ENCODE peak calls at places on chromosomes 3 and 15, in five cellular contexts. P is WERI-Rb-1, S is spleen, D is MM.1S, R is fibroblast of lung. I is an unnamed sample.

GRCh38 chr15:82832601-82833209 is 23.3 kb downstream of the WHAMM start:
- DNase-seq in R (peak), P (no peak), S (no peak), D (no peak), I (peak)

GRCh38 chr15:101372149-101372577 is 77.1 kb upstream of the SNRPA1 start:
- DNase-seq in R (peak), P (no peak), S (no peak), D (no peak), I (peak)

GRCh38 chr3:124504332-124505059 is 225.8 kb upstream of the UMPS start:
- DNase-seq in D (no peak), P (no peak), R (peak), S (no peak), I (peak)

GRCh38 chr3:126926684-126927404 is 56.1 kb upstream of the PLXNA1 start:
- DNase-seq in S (peak), D (no peak), P (no peak), R (peak), I (peak)

GRCh38 chr3:66379565-66379964 is 121.3 kb downstream of the LRIG1 start:
- DNase-seq in D (no peak), S (no peak), R (no peak), P (no peak), I (no peak)

GRCh38 chr3:28916713-28917499 is 364.0 kb upstream of the RBMS3 start:
- DNase-seq in D (peak), R (peak), P (peak), S (peak), I (peak)

GRCh38 chr3:141544697-141545096 is 57.9 kb downstream of the RASA2 start:
- DNase-seq in P (no peak), D (peak), R (no peak), S (no peak), I (no peak)

GRCh38 chr3:134232146-134232545 is 18.5 kb downstream of the RYK start:
- DNase-seq in S (no peak), D (no peak), R (peak), P (peak), I (no peak)

GRCh38 chr3:195207731-195208130 is 63.2 kb downstream of the XXYLT1 start:
- DNase-seq in R (no peak), S (no peak), D (no peak), P (no peak), I (no peak)

GRCh38 chr15:49380912-49381311 is 42.1 kb upstream of the FGF7 start:
- DNase-seq in D (no peak), S (no peak), R (no peak), P (peak), I (no peak)

GRCh38 chr15:61084944-61085367 is 144.1 kb downstream of the RORA start:
- DNase-seq in R (no peak), P (peak), D (no peak), S (no peak), I (no peak)

GRCh38 chr3:186997061-186998054 is 67.0 kb downstream of the ST6GAL1 start:
- DNase-seq in S (no peak), D (peak), R (no peak), P (no peak), I (no peak)

GRCh38 chr3:183161552-183162345 is 785 bp downstream of the LAMP3 start:
- DNase-seq in S (peak), D (peak), P (no peak), R (peak), I (no peak)

GRCh38 chr3:125129512-125129962 is 73.7 kb upstream of the HEG1 start:
- DNase-seq in P (peak), D (no peak), S (no peak), R (peak), I (peak)

GRCh38 chr3:11204697-11205397 is 50.6 kb downstream of the HRH1 start:
- DNase-seq in S (no peak), D (no peak), R (no peak), P (no peak), I (no peak)

GRCh38 chr3:162799910-162800309 is 1303.3 kb downstream of the OTOL1 start:
- DNase-seq in S (no peak), P (no peak), D (no peak), R (peak), I (no peak)

GRCh38 chr15:83206387-83206970 is 1.1 kb downstream of the HDGFL3 start:
- DNase-seq in S (no peak), D (no peak), R (peak), P (peak), I (no peak)

GRCh38 chr3:150370129-150370602 is 37.9 kb upstream of the TSC22D2 start:
- DNase-seq in R (peak), S (no peak), D (no peak), P (no peak), I (peak)

GRCh38 chr3:187262360-187262759 is 29.2 kb downstream of the MASP1 start:
- DNase-seq in P (no peak), R (no peak), S (no peak), D (no peak), I (no peak)

GRCh38 chr3:2099028-2099671 is 484 bp downstream of the CNTN4 start:
- DNase-seq in R (no peak), D (no peak), P (peak), S (no peak), I (no peak)

GRCh38 chr15:88917764-88918163 is 4.6 kb upstream of the MFGE8 start:
- DNase-seq in R (no peak), S (no peak), P (no peak), D (no peak), I (no peak)

GRCh38 chr3:25471081-25471768 is 43.2 kb downstream of the RARB start:
- DNase-seq in R (peak), D (no peak), P (no peak), S (no peak), I (no peak)

GRCh38 chr3:69282191-69282590 is 103.7 kb downstream of the FRMD4B start:
- DNase-seq in S (no peak), D (no peak), R (no peak), P (no peak), I (no peak)

GRCh38 chr3:197878427-197878826 is 71.6 kb upstream of the RPL35A start:
- DNase-seq in S (no peak), P (no peak), R (no peak), D (no peak), I (no peak)

GRCh38 chr3:14795996-14796395 is 22.8 kb upstream of the FGD5 start:
- DNase-seq in D (no peak), S (peak), R (no peak), P (no peak), I (no peak)

GRCh38 chr3:180059351-180059750 is 22.6 kb upstream of the PEX5L start:
- DNase-seq in D (no peak), S (no peak), P (peak), R (no peak), I (no peak)

GRCh38 chr15:86664581-86664980 is 584.9 kb downstream of the AGBL1 start:
- DNase-seq in R (no peak), P (no peak), S (no peak), D (no peak), I (no peak)

GRCh38 chr3:157073810-157074209 is 86.1 kb downstream of the CCNL1 start:
- DNase-seq in S (no peak), R (peak), P (no peak), D (no peak), I (no peak)

GRCh38 chr3:160686955-160687535 is 10.1 kb downstream of the ARL14 start:
- DNase-seq in P (no peak), D (peak), S (no peak), R (peak), I (no peak)

GRCh38 chr3:58630081-58630709 is 36.4 kb downstream of the FAM3D start:
- DNase-seq in D (peak), P (peak), R (peak), S (no peak), I (no peak)

GRCh38 chr15:29887719-29888118 is 65.5 kb upstream of the TJP1 start:
- DNase-seq in D (no peak), P (no peak), S (no peak), R (peak), I (peak)

DNA sequence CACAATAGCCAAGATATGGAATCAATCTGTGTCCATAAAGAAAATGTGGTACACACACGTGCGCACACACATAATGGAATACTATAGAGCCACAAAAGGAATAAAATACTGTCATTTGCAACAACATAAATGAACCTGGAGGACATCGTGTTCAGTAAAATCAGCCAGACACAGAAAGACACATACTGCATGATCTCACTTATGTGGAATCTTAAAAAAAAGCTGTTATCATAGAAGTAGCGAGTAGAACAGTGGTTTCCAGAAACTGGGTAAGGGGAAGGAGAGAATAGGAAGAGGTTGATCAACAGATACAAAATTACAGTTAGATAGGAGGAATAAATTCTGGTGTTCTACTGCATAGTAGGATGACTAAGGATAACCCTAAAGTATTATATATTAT is 11.1 kb downstream of the ATOSA start:
- DNase-seq in P (no peak), S (no peak), R (no peak), D (no peak), I (no peak)
- TF ChIP-seq CTCF in P (no peak), S (no peak), R (no peak), D (no peak), I (no peak)

GRCh38 chr15:40510201-40510600 is 39.4 kb downstream of the CHST14 start:
- DNase-seq in R (no peak), S (no peak), D (no peak), P (no peak), I (no peak)

GRCh38 chr15:40511472-40512133 is 40.8 kb downstream of the CHST14 start:
- DNase-seq in P (no peak), S (peak), D (peak), R (peak), I (no peak)

GRCh38 chr15:40508216-40508615 is 37.4 kb downstream of the CHST14 start:
- DNase-seq in P (no peak), D (no peak), S (no peak), R (no peak), I (no peak)

GRCh38 chr15:40511093-40511471 is 40.3 kb downstream of the CHST14 start:
- DNase-seq in P (no peak), R (no peak), S (peak), D (no peak), I (no peak)

GRCh38 chr15:40506964-40507571 is 36.3 kb downstream of the CHST14 start:
- DNase-seq in P (peak), S (peak), R (peak), D (peak), I (no peak)
- H3K4me3 ChIP-seq in P (peak), S (peak), R (no peak), D (peak), I (peak)

GRCh38 chr3:62611541-62612240 is 238.3 kb upstream of the FEZF2 start:
- DNase-seq in R (peak), P (no peak), S (no peak), D (no peak), I (no peak)
- H3K27ac ChIP-seq in R (no peak), P (no peak), S (no peak), D (no peak), I (no peak)

DNA sequence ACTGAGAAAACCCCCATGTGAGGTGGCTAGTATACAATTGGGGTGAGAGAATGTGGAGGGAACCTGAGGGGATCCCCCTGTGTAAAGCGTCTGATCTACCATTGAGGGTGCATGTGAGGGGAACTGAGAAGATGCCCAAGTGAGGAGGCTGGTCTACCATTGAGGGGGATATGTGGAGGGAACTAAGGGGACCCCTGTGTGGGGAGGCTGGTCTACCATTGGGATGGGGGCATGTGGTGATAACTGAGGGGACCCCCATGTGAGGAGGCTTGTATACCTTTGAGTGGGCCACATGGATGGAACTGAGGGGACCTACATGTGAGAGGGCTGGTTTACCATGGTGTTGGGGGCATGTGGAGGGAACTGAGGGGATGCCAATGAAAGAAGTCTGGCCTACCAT is 160.8 kb downstream of the FBLN2 start:
- DNase-seq in S (peak), P (no peak), D (no peak), R (no peak), I (no peak)
- TF ChIP-seq CTCF in S (no peak), P (no peak), D (no peak), R (no peak), I (no peak)

DNA sequence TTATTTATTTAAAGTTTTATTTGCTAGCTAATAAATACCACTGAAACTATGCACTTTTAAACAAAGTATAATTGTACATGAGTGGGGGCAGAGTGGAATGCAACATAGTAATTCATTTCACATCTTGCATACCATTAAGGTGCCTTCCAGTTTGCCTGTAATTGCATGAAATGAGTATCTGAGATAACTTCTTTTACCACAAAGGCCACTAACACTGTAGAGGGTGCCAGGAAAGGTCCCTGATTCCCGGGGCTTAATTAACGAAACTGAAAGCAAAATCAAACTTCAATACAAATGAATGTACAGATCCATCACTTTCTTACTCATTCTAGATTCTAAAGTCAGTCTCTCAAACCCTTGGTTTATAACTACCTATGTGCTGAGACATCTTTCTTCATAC is 2.1 kb downstream of the CD47 start:
- DNase-seq in P (no peak), D (peak), R (peak), S (no peak), I (no peak)
- H3K4me3 ChIP-seq in P (no peak), D (peak), R (peak), S (peak), I (peak)

I was measured in AG04450.